ENCODE peak calls at places on chromosome 11, in six cellular contexts. One of them, this sample, is unnamed.
A peak's percentile ranks its signal among the peaks of the same experiment; 100 is the strongest.

GRCh38 chr11:76216536-76217326 is 10.4 kb upstream of the WNT11 start:
- DNase-seq in HepG2: no peak
- DNase-seq in GM12878: no peak
- DNase-seq in H1: no peak
- DNase-seq in SK-N-SH: no peak
- DNase-seq in K562: no peak
- DNase-seq in this sample: no peak

GRCh38 chr11:61971177-61972111 is 4.0 kb upstream of the FTH1 start:
- DNase-seq in HepG2: peak; percentile 99
- DNase-seq in GM12878: peak; percentile 66
- DNase-seq in H1: peak; percentile 91
- DNase-seq in SK-N-SH: peak; percentile 52
- DNase-seq in K562: peak; percentile 92
- DNase-seq in this sample: peak; percentile 90

GRCh38 chr11:115928811-115929210 is 424.6 kb upstream of the CADM1 start:
- DNase-seq in HepG2: no peak
- DNase-seq in GM12878: no peak
- DNase-seq in H1: no peak
- DNase-seq in SK-N-SH: no peak
- DNase-seq in K562: no peak
- DNase-seq in this sample: no peak

GRCh38 chr11:64136767-64137166 is 29.1 kb downstream of the MACROD1 start:
- DNase-seq in HepG2: no peak
- DNase-seq in GM12878: no peak
- DNase-seq in H1: no peak
- DNase-seq in SK-N-SH: no peak
- DNase-seq in K562: no peak
- DNase-seq in this sample: no peak

GRCh38 chr11:35215945-35216344 is 77.0 kb downstream of the CD44 start:
- DNase-seq in HepG2: no peak
- DNase-seq in GM12878: no peak
- DNase-seq in H1: no peak
- DNase-seq in SK-N-SH: no peak
- DNase-seq in K562: no peak
- DNase-seq in this sample: no peak

GRCh38 chr11:62400760-62401159 is 18.1 kb upstream of the SCGB1A1 start:
- DNase-seq in HepG2: no peak
- DNase-seq in GM12878: no peak
- DNase-seq in H1: no peak
- DNase-seq in SK-N-SH: peak; percentile 93
- DNase-seq in K562: no peak
- DNase-seq in this sample: no peak

GRCh38 chr11:94112182-94112960 is 16.3 kb upstream of the PANX1 start:
- DNase-seq in HepG2: no peak
- DNase-seq in GM12878: no peak
- DNase-seq in H1: no peak
- DNase-seq in SK-N-SH: no peak
- DNase-seq in K562: no peak
- DNase-seq in this sample: no peak

GRCh38 chr11:83044958-83045712 is 26.6 kb downstream of the RAB30 start:
- DNase-seq in HepG2: no peak
- DNase-seq in GM12878: no peak
- DNase-seq in H1: no peak
- DNase-seq in SK-N-SH: no peak
- DNase-seq in K562: no peak
- DNase-seq in this sample: no peak

GRCh38 chr11:102420547-102420946 is 32.0 kb downstream of the TMEM123 start:
- DNase-seq in HepG2: no peak
- DNase-seq in GM12878: peak; percentile 40
- DNase-seq in H1: no peak
- DNase-seq in SK-N-SH: no peak
- DNase-seq in K562: no peak
- DNase-seq in this sample: no peak

GRCh38 chr11:85815186-85815911 is 4.4 kb upstream of the SYTL2 start:
- DNase-seq in HepG2: no peak
- DNase-seq in GM12878: no peak
- DNase-seq in H1: no peak
- DNase-seq in SK-N-SH: no peak
- DNase-seq in K562: no peak
- DNase-seq in this sample: no peak

GRCh38 chr11:19597876-19598275 is 114.8 kb upstream of the NAV2 start:
- DNase-seq in HepG2: no peak
- DNase-seq in GM12878: no peak
- DNase-seq in H1: no peak
- DNase-seq in SK-N-SH: peak; percentile 63
- DNase-seq in K562: no peak
- DNase-seq in this sample: no peak

GRCh38 chr11:76269247-76269646 is 62.9 kb upstream of the WNT11 start:
- DNase-seq in HepG2: no peak
- DNase-seq in GM12878: no peak
- DNase-seq in H1: no peak
- DNase-seq in SK-N-SH: no peak
- DNase-seq in K562: no peak
- DNase-seq in this sample: no peak

GRCh38 chr11:111454561-111455192 is 57.5 kb downstream of the BTG4 start:
- DNase-seq in HepG2: peak; percentile 42
- DNase-seq in GM12878: no peak
- DNase-seq in H1: peak; percentile 88
- DNase-seq in SK-N-SH: peak; percentile 78
- DNase-seq in K562: peak; percentile 79
- DNase-seq in this sample: peak; percentile 42

GRCh38 chr11:70203749-70204465 is 811 bp downstream of the FADD start:
- DNase-seq in HepG2: peak; percentile 59
- DNase-seq in GM12878: peak; percentile 40
- DNase-seq in H1: no peak
- DNase-seq in SK-N-SH: peak; percentile 50
- DNase-seq in K562: peak; percentile 69
- DNase-seq in this sample: peak; percentile 59

GRCh38 chr11:64367931-64368672 is 9.1 kb downstream of the RPS6KA4 start:
- DNase-seq in HepG2: no peak
- DNase-seq in GM12878: no peak
- DNase-seq in H1: no peak
- DNase-seq in SK-N-SH: no peak
- DNase-seq in K562: no peak
- DNase-seq in this sample: no peak

GRCh38 chr11:62689421-62690183 is at the start of gene LRRN4CL:
- DNase-seq in HepG2: no peak
- DNase-seq in GM12878: no peak
- DNase-seq in H1: no peak
- DNase-seq in SK-N-SH: peak; percentile 27
- DNase-seq in K562: no peak
- DNase-seq in this sample: no peak

GRCh38 chr11:63015521-63016215 is at the start of gene SLC22A8:
- DNase-seq in HepG2: peak; percentile 50
- DNase-seq in GM12878: no peak
- DNase-seq in H1: no peak
- DNase-seq in SK-N-SH: no peak
- DNase-seq in K562: no peak
- DNase-seq in this sample: no peak

GRCh38 chr11:112128483-112129121 is 35.3 kb downstream of the IL18 start:
- DNase-seq in HepG2: no peak
- DNase-seq in GM12878: no peak
- DNase-seq in H1: no peak
- DNase-seq in SK-N-SH: peak; percentile 14
- DNase-seq in K562: no peak
- DNase-seq in this sample: no peak

GRCh38 chr11:103878646-103879045 is 157.8 kb upstream of the DDI1 start:
- DNase-seq in HepG2: no peak
- DNase-seq in GM12878: no peak
- DNase-seq in H1: no peak
- DNase-seq in SK-N-SH: no peak
- DNase-seq in K562: no peak
- DNase-seq in this sample: peak; percentile 2

GRCh38 chr11:74449369-74449931 is 17.9 kb downstream of the KCNE3 start:
- DNase-seq in HepG2: peak; percentile 52
- DNase-seq in GM12878: peak; percentile 28
- DNase-seq in H1: no peak
- DNase-seq in SK-N-SH: peak; percentile 56
- DNase-seq in K562: peak; percentile 50
- DNase-seq in this sample: peak; percentile 65

GRCh38 chr11:32487270-32487669 is 51.9 kb upstream of the WT1 start:
- DNase-seq in HepG2: no peak
- DNase-seq in GM12878: no peak
- DNase-seq in H1: no peak
- DNase-seq in SK-N-SH: peak; percentile 12
- DNase-seq in K562: peak; percentile 36
- DNase-seq in this sample: no peak

GRCh38 chr11:44950036-44950624 is 553 bp downstream of the TP53I11 start:
- DNase-seq in HepG2: no peak
- DNase-seq in GM12878: no peak
- DNase-seq in H1: peak; percentile 85
- DNase-seq in SK-N-SH: peak; percentile 79
- DNase-seq in K562: peak; percentile 34
- DNase-seq in this sample: no peak

GRCh38 chr11:109123811-109124787 is 297.9 kb upstream of the C11orf87 start:
- DNase-seq in HepG2: no peak
- DNase-seq in GM12878: no peak
- DNase-seq in H1: no peak
- DNase-seq in SK-N-SH: no peak
- DNase-seq in K562: no peak
- DNase-seq in this sample: no peak

GRCh38 chr11:38788591-38788990 is 2190.6 kb upstream of the RAG2 start:
- DNase-seq in HepG2: no peak
- DNase-seq in GM12878: no peak
- DNase-seq in H1: no peak
- DNase-seq in SK-N-SH: no peak
- DNase-seq in K562: no peak
- DNase-seq in this sample: no peak

GRCh38 chr11:106409201-106409600 is 331.7 kb downstream of the AASDHPPT start:
- DNase-seq in HepG2: no peak
- DNase-seq in GM12878: no peak
- DNase-seq in H1: no peak
- DNase-seq in SK-N-SH: no peak
- DNase-seq in K562: no peak
- DNase-seq in this sample: no peak

GRCh38 chr11:1748467-1749019 is 1.9 kb downstream of the IFITM10 start:
- DNase-seq in HepG2: no peak
- DNase-seq in GM12878: no peak
- DNase-seq in H1: no peak
- DNase-seq in SK-N-SH: peak; percentile 52
- DNase-seq in K562: no peak
- DNase-seq in this sample: no peak

GRCh38 chr11:12900496-12900895 is 108.6 kb upstream of the RASSF10 start:
- DNase-seq in HepG2: peak; percentile 40
- DNase-seq in GM12878: no peak
- DNase-seq in H1: no peak
- DNase-seq in SK-N-SH: no peak
- DNase-seq in K562: no peak
- DNase-seq in this sample: no peak

GRCh38 chr11:1232328-1233321 is 9.8 kb downstream of the MUC5B start:
- DNase-seq in HepG2: no peak
- DNase-seq in GM12878: no peak
- DNase-seq in H1: peak; percentile 39
- DNase-seq in SK-N-SH: peak; percentile 29
- DNase-seq in K562: no peak
- DNase-seq in this sample: no peak

GRCh38 chr11:81444306-81444705 is 1289.4 kb downstream of the FAM181B start:
- DNase-seq in HepG2: no peak
- DNase-seq in GM12878: no peak
- DNase-seq in H1: no peak
- DNase-seq in SK-N-SH: no peak
- DNase-seq in K562: no peak
- DNase-seq in this sample: no peak

GRCh38 chr11:85096939-85097338 is 530.2 kb downstream of the DLG2 start:
- DNase-seq in HepG2: no peak
- DNase-seq in GM12878: no peak
- DNase-seq in H1: no peak
- DNase-seq in SK-N-SH: no peak
- DNase-seq in K562: no peak
- DNase-seq in this sample: peak; percentile 51

GRCh38 chr11:45655831-45656230 is 9.6 kb downstream of the CHST1 start:
- DNase-seq in HepG2: no peak
- DNase-seq in GM12878: no peak
- DNase-seq in H1: no peak
- DNase-seq in SK-N-SH: no peak
- DNase-seq in K562: no peak
- DNase-seq in this sample: no peak

GRCh38 chr11:126464796-126465195 is 109.3 kb downstream of the ST3GAL4 start:
- DNase-seq in HepG2: no peak
- DNase-seq in GM12878: no peak
- DNase-seq in H1: no peak
- DNase-seq in SK-N-SH: no peak
- DNase-seq in K562: no peak
- DNase-seq in this sample: peak; percentile 82
- TF ChIP-seq GABPA in HepG2: no peak
- TF ChIP-seq GABPA in GM12878: no peak
- TF ChIP-seq GABPA in H1: no peak
- TF ChIP-seq GABPA in SK-N-SH: no peak
- TF ChIP-seq GABPA in K562: no peak
- TF ChIP-seq GABPA in this sample: no peak

GRCh38 chr11:118155781-118156530 is 3.3 kb upstream of the SCN4B start:
- DNase-seq in HepG2: no peak
- DNase-seq in GM12878: no peak
- DNase-seq in H1: no peak
- DNase-seq in SK-N-SH: peak; percentile 62
- DNase-seq in K562: no peak
- DNase-seq in this sample: no peak
- H3K27me3 ChIP-seq in HepG2: peaks cover 95% of the 10 kb centered on the region
- H3K27me3 ChIP-seq in GM12878: peaks cover 29% of the 10 kb centered on the region
- H3K27me3 ChIP-seq in H1: peaks cover 74% of the 10 kb centered on the region
- H3K27me3 ChIP-seq in SK-N-SH: peaks cover 71% of the 10 kb centered on the region
- H3K27me3 ChIP-seq in K562: peaks cover 52% of the 10 kb centered on the region
- H3K27me3 ChIP-seq in this sample: peaks cover 42% of the 10 kb centered on the region

GRCh38 chr11:59667812-59668187 is 1.0 kb downstream of the PATL1 start:
- DNase-seq in HepG2: peak; percentile 3
- DNase-seq in GM12878: no peak
- DNase-seq in H1: no peak
- DNase-seq in SK-N-SH: no peak
- DNase-seq in K562: no peak
- DNase-seq in this sample: no peak
- TF ChIP-seq GABPA in HepG2: no peak
- TF ChIP-seq GABPA in GM12878: no peak
- TF ChIP-seq GABPA in H1: no peak
- TF ChIP-seq GABPA in SK-N-SH: no peak
- TF ChIP-seq GABPA in K562: no peak
- TF ChIP-seq GABPA in this sample: no peak

GRCh38 chr11:119916568-119916967 is 187.6 kb upstream of the NECTIN1 start:
- DNase-seq in HepG2: no peak
- DNase-seq in GM12878: no peak
- DNase-seq in H1: no peak
- DNase-seq in SK-N-SH: no peak
- DNase-seq in K562: no peak
- DNase-seq in this sample: no peak

GRCh38 chr11:119918356-119918755 is 189.4 kb upstream of the NECTIN1 start:
- DNase-seq in HepG2: no peak
- DNase-seq in GM12878: no peak
- DNase-seq in H1: no peak
- DNase-seq in SK-N-SH: no peak
- DNase-seq in K562: no peak
- DNase-seq in this sample: no peak

GRCh38 chr11:119920666-119921065 is 191.7 kb upstream of the NECTIN1 start:
- DNase-seq in HepG2: no peak
- DNase-seq in GM12878: no peak
- DNase-seq in H1: no peak
- DNase-seq in SK-N-SH: no peak
- DNase-seq in K562: no peak
- DNase-seq in this sample: no peak

GRCh38 chr11:119919656-119920055 is 190.7 kb upstream of the NECTIN1 start:
- DNase-seq in HepG2: no peak
- DNase-seq in GM12878: no peak
- DNase-seq in H1: no peak
- DNase-seq in SK-N-SH: no peak
- DNase-seq in K562: no peak
- DNase-seq in this sample: no peak

GRCh38 chr11:119921571-119921970 is 192.6 kb upstream of the NECTIN1 start:
- DNase-seq in HepG2: no peak
- DNase-seq in GM12878: no peak
- DNase-seq in H1: no peak
- DNase-seq in SK-N-SH: no peak
- DNase-seq in K562: no peak
- DNase-seq in this sample: no peak
- H3K27me3 ChIP-seq in HepG2: peaks cover 58% of the 10 kb centered on the region
- H3K27me3 ChIP-seq in GM12878: peaks cover 4% of the 10 kb centered on the region
- H3K27me3 ChIP-seq in H1: no peaks in the 10 kb centered on the region
- H3K27me3 ChIP-seq in SK-N-SH: peaks cover 8% of the 10 kb centered on the region
- H3K27me3 ChIP-seq in K562: peaks cover 11% of the 10 kb centered on the region
- H3K27me3 ChIP-seq in this sample: no peaks in the 10 kb centered on the region